ENCODE peak calls at places on chromosomes 2 and 18, in seven cellular contexts. M is renal cortical epithelial cell, P is ELR, T is EH, F is cardiac muscle cell, R is NCI-H1092 treated with DMSO at 0.1 percent for 48 hours, E is endothelial cell. J is an unnamed sample.

GRCh38 chr2:27833931-27834330 is 56.3 kb downstream of the RBKS start:
- DNase-seq in M (peak), P (peak), T (peak), F (no peak), R (no peak), E (no peak), J (no peak)

GRCh38 chr2:164589522-164589921 is 31.8 kb downstream of the GRB14 start:
- DNase-seq in M (peak), P (no peak), T (peak), F (peak), R (no peak), E (no peak), J (peak)

GRCh38 chr2:74835831-74836674 is 2.1 kb downstream of the HK2 start:
- DNase-seq in M (peak), P (peak), T (peak), F (peak), R (peak), E (no peak), J (peak)

GRCh38 chr18:70998490-70998889 is 709.6 kb downstream of the SOCS6 start:
- DNase-seq in M (peak), P (no peak), T (no peak), F (peak), R (no peak), E (no peak), J (no peak)

GRCh38 chr2:71528221-71528620 is 74.9 kb downstream of the DYSF start:
- DNase-seq in M (no peak), P (no peak), T (no peak), F (no peak), R (no peak), E (no peak), J (no peak)

GRCh38 chr18:45102863-45103262 is 422.2 kb downstream of the SETBP1 start:
- DNase-seq in M (no peak), P (no peak), T (no peak), F (no peak), R (no peak), E (no peak), J (no peak)

GRCh38 chr2:98768765-98769476 is 38.0 kb upstream of the MGAT4A start:
- DNase-seq in M (peak), P (no peak), T (peak), F (peak), R (peak), E (no peak), J (peak)

GRCh38 chr2:21146638-21147037 is 22.9 kb downstream of the TDRD15 start:
- DNase-seq in M (no peak), P (no peak), T (no peak), F (no peak), R (no peak), E (no peak), J (no peak)

GRCh38 chr2:56376699-56377665 is 193.2 kb downstream of the CCDC85A start:
- DNase-seq in M (peak), P (peak), T (peak), F (no peak), R (no peak), E (no peak), J (no peak)

GRCh38 chr2:207951734-207952480 is 73.4 kb downstream of the PLEKHM3 start:
- DNase-seq in M (no peak), P (no peak), T (no peak), F (no peak), R (no peak), E (no peak), J (no peak)